ENCODE peak calls at places on chromosome 7, in six cellular contexts. One of them, this sample, is unnamed.

GRCh38 chr7:80324032-80324431 is 187.8 kb downstream of the GNAT3 start:
- DNase-seq in tibial nerve: no peak
- DNase-seq in heart right ventricle: no peak
- DNase-seq in stomach: no peak
- DNase-seq in MM.1S: no peak
- DNase-seq in fibroblast of the aortic adventitia: peak
- DNase-seq in this sample: peak

GRCh38 chr7:3218561-3219225 is 82.4 kb upstream of the SDK1 start:
- DNase-seq in fibroblast of the aortic adventitia: peak
- DNase-seq in heart right ventricle: no peak
- DNase-seq in stomach: no peak
- DNase-seq in MM.1S: no peak
- DNase-seq in tibial nerve: no peak
- DNase-seq in this sample: no peak

GRCh38 chr7:21967500-21968099 is 21.9 kb upstream of the CDCA7L start:
- DNase-seq in heart right ventricle: no peak
- DNase-seq in stomach: no peak
- DNase-seq in MM.1S: no peak
- DNase-seq in tibial nerve: no peak
- DNase-seq in fibroblast of the aortic adventitia: no peak
- DNase-seq in this sample: peak

GRCh38 chr7:20330176-20330796 is 414 bp upstream of the ITGB8 start:
- DNase-seq in fibroblast of the aortic adventitia: peak
- DNase-seq in MM.1S: peak
- DNase-seq in heart right ventricle: peak
- DNase-seq in stomach: peak
- DNase-seq in tibial nerve: peak
- DNase-seq in this sample: peak

GRCh38 chr7:79787623-79788022 is 334.2 kb upstream of the MAGI2 start:
- DNase-seq in heart right ventricle: no peak
- DNase-seq in tibial nerve: no peak
- DNase-seq in fibroblast of the aortic adventitia: peak
- DNase-seq in MM.1S: no peak
- DNase-seq in stomach: no peak
- DNase-seq in this sample: peak

GRCh38 chr7:18177815-18178660 is 150.4 kb upstream of the PRPS1L1 start:
- DNase-seq in stomach: peak
- DNase-seq in fibroblast of the aortic adventitia: peak
- DNase-seq in heart right ventricle: no peak
- DNase-seq in MM.1S: peak
- DNase-seq in tibial nerve: no peak
- DNase-seq in this sample: peak

GRCh38 chr7:128902761-128903585 is 7.5 kb downstream of the KCP start:
- DNase-seq in heart right ventricle: no peak
- DNase-seq in MM.1S: no peak
- DNase-seq in tibial nerve: no peak
- DNase-seq in fibroblast of the aortic adventitia: no peak
- DNase-seq in stomach: peak
- DNase-seq in this sample: peak

GRCh38 chr7:138649506-138649905 is 51.7 kb downstream of the SVOPL start:
- DNase-seq in MM.1S: no peak
- DNase-seq in tibial nerve: no peak
- DNase-seq in heart right ventricle: no peak
- DNase-seq in fibroblast of the aortic adventitia: no peak
- DNase-seq in stomach: no peak
- DNase-seq in this sample: no peak

GRCh38 chr7:726854-727103 is 280 bp downstream of the DNAAF5 start:
- DNase-seq in tibial nerve: no peak
- DNase-seq in stomach: no peak
- DNase-seq in heart right ventricle: no peak
- DNase-seq in fibroblast of the aortic adventitia: no peak
- DNase-seq in MM.1S: peak
- DNase-seq in this sample: no peak

GRCh38 chr7:120984406-120984805 is 4.1 kb upstream of the CPED1 start:
- DNase-seq in fibroblast of the aortic adventitia: no peak
- DNase-seq in heart right ventricle: no peak
- DNase-seq in tibial nerve: no peak
- DNase-seq in stomach: no peak
- DNase-seq in MM.1S: no peak
- DNase-seq in this sample: no peak

GRCh38 chr7:157466473-157467261 is 129.9 kb downstream of the DNAJB6 start:
- DNase-seq in fibroblast of the aortic adventitia: no peak
- DNase-seq in MM.1S: no peak
- DNase-seq in tibial nerve: no peak
- DNase-seq in stomach: peak
- DNase-seq in heart right ventricle: no peak
- DNase-seq in this sample: no peak

GRCh38 chr7:142313528-142313927 is 55.7 kb upstream of the PRSS58 start:
- DNase-seq in heart right ventricle: no peak
- DNase-seq in stomach: no peak
- DNase-seq in tibial nerve: no peak
- DNase-seq in fibroblast of the aortic adventitia: no peak
- DNase-seq in MM.1S: no peak
- DNase-seq in this sample: no peak

GRCh38 chr7:155383756-155384491 is 74.0 kb upstream of the EN2 start:
- DNase-seq in tibial nerve: no peak
- DNase-seq in fibroblast of the aortic adventitia: no peak
- DNase-seq in heart right ventricle: no peak
- DNase-seq in MM.1S: no peak
- DNase-seq in stomach: no peak
- DNase-seq in this sample: no peak

GRCh38 chr7:157513162-157513621 is 176.4 kb downstream of the DNAJB6 start:
- DNase-seq in MM.1S: no peak
- DNase-seq in tibial nerve: no peak
- DNase-seq in stomach: no peak
- DNase-seq in fibroblast of the aortic adventitia: no peak
- DNase-seq in heart right ventricle: no peak
- DNase-seq in this sample: no peak

DNA sequence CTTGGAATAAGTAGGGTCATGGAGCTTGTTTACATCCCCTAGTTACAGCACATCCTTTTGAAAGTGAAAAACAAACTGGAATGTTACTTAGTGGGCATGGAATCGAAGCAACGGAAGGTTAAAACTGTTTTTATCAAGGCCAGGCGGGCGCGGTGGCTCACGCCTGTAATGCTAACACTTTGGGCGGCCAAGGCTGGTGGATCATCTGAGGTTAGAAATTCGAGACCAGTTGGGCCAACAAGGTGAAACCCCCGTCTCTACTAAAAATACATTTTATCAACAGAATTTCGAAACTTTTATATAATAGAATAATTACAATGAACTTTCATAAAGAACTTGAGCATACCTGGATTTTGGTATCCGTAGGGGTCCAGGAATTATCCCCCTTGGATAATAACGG is 1.1 kb upstream of the TMED4 start:
- DNase-seq in fibroblast of the aortic adventitia: no peak
- DNase-seq in tibial nerve: no peak
- DNase-seq in heart right ventricle: no peak
- DNase-seq in stomach: no peak
- DNase-seq in MM.1S: no peak
- DNase-seq in this sample: no peak
- H3K4me3 ChIP-seq in fibroblast of the aortic adventitia: peak
- H3K4me3 ChIP-seq in tibial nerve: peak
- H3K4me3 ChIP-seq in heart right ventricle: peak
- H3K4me3 ChIP-seq in stomach: peak
- H3K4me3 ChIP-seq in MM.1S: peak
- H3K4me3 ChIP-seq in this sample: peak

GRCh38 chr7:158646766-158647474 is 57.7 kb downstream of the NCAPG2 start:
- DNase-seq in heart right ventricle: no peak
- DNase-seq in tibial nerve: no peak
- DNase-seq in stomach: no peak
- DNase-seq in MM.1S: peak
- DNase-seq in fibroblast of the aortic adventitia: no peak
- DNase-seq in this sample: no peak
- TF ChIP-seq CTCF in heart right ventricle: peak
- TF ChIP-seq CTCF in tibial nerve: no peak
- TF ChIP-seq CTCF in stomach: no peak
- TF ChIP-seq CTCF in MM.1S: peak
- TF ChIP-seq CTCF in fibroblast of the aortic adventitia: peak
- TF ChIP-seq CTCF in this sample: peak

GRCh38 chr7:91826377-91826776 is 54.1 kb downstream of the MTERF1 start:
- DNase-seq in stomach: no peak
- DNase-seq in tibial nerve: no peak
- DNase-seq in MM.1S: no peak
- DNase-seq in heart right ventricle: no peak
- DNase-seq in fibroblast of the aortic adventitia: peak
- DNase-seq in this sample: no peak
- H3K4me3 ChIP-seq in stomach: no peak
- H3K4me3 ChIP-seq in tibial nerve: no peak
- H3K4me3 ChIP-seq in MM.1S: no peak
- H3K4me3 ChIP-seq in heart right ventricle: no peak
- H3K4me3 ChIP-seq in fibroblast of the aortic adventitia: no peak
- H3K4me3 ChIP-seq in this sample: no peak

DNA sequence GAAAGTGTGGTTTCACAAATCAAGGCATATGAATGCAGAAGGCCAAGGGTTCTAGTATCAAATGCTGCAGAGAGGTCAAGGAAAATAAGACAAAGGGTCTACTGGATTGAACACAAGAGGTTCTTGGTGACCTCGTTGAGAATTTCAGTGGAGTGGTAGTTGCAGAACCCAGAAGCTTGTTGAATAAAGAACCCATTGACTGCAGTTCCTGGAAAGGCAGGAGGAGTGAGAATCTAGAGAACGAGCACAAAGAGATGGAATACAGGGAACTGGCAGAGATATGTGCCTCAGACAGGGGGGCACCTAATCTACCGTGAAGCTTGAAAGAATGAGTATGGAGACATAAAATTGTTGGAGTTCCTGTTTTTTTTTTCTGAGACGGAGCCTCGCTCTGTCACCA is 3.5 kb upstream of the SEPTIN7 start:
- DNase-seq in MM.1S: no peak
- DNase-seq in stomach: no peak
- DNase-seq in fibroblast of the aortic adventitia: no peak
- DNase-seq in tibial nerve: no peak
- DNase-seq in heart right ventricle: no peak
- DNase-seq in this sample: no peak
- TF ChIP-seq CTCF in MM.1S: no peak
- TF ChIP-seq CTCF in stomach: no peak
- TF ChIP-seq CTCF in fibroblast of the aortic adventitia: no peak
- TF ChIP-seq CTCF in tibial nerve: no peak
- TF ChIP-seq CTCF in heart right ventricle: no peak
- TF ChIP-seq CTCF in this sample: no peak

GRCh38 chr7:123747620-123748141 is 1.1 kb downstream of the WASL start:
- DNase-seq in fibroblast of the aortic adventitia: peak
- DNase-seq in MM.1S: peak
- DNase-seq in heart right ventricle: peak
- DNase-seq in tibial nerve: peak
- DNase-seq in stomach: peak
- DNase-seq in this sample: peak

GRCh38 chr7:123745437-123745836 is 3.4 kb downstream of the WASL start:
- DNase-seq in fibroblast of the aortic adventitia: no peak
- DNase-seq in stomach: no peak
- DNase-seq in heart right ventricle: no peak
- DNase-seq in MM.1S: no peak
- DNase-seq in tibial nerve: no peak
- DNase-seq in this sample: no peak

GRCh38 chr7:123744416-123744815 is 4.4 kb downstream of the WASL start:
- DNase-seq in stomach: no peak
- DNase-seq in heart right ventricle: no peak
- DNase-seq in tibial nerve: no peak
- DNase-seq in MM.1S: no peak
- DNase-seq in fibroblast of the aortic adventitia: no peak
- DNase-seq in this sample: no peak

GRCh38 chr7:123747089-123747488 is 1.7 kb downstream of the WASL start:
- DNase-seq in fibroblast of the aortic adventitia: peak
- DNase-seq in heart right ventricle: no peak
- DNase-seq in tibial nerve: no peak
- DNase-seq in stomach: no peak
- DNase-seq in MM.1S: peak
- DNase-seq in this sample: no peak

DNA sequence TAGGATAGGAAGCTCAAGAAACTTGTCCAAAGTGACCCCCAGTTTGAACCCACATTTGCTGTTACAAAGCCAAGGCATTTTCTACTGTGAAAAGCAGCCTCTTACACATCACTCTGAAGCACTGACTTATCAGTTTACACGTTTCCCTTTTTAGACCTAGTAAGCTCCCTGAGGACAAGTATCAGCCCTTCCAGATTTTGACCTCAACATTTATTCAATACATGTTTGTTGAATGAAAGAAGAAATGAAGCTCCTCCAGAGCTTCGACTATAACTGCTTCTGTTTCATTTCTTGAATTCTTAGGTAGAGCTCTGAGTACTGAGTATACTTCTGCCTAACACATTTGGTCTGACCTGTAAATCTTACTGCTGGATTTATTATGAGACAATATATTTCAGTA is 2.7 kb downstream of the WASL start:
- DNase-seq in MM.1S: no peak
- DNase-seq in heart right ventricle: no peak
- DNase-seq in fibroblast of the aortic adventitia: peak
- DNase-seq in tibial nerve: no peak
- DNase-seq in stomach: no peak
- DNase-seq in this sample: peak
- H3K4me3 ChIP-seq in MM.1S: no peak
- H3K4me3 ChIP-seq in heart right ventricle: peak
- H3K4me3 ChIP-seq in fibroblast of the aortic adventitia: no peak
- H3K4me3 ChIP-seq in tibial nerve: no peak
- H3K4me3 ChIP-seq in stomach: no peak
- H3K4me3 ChIP-seq in this sample: no peak

DNA sequence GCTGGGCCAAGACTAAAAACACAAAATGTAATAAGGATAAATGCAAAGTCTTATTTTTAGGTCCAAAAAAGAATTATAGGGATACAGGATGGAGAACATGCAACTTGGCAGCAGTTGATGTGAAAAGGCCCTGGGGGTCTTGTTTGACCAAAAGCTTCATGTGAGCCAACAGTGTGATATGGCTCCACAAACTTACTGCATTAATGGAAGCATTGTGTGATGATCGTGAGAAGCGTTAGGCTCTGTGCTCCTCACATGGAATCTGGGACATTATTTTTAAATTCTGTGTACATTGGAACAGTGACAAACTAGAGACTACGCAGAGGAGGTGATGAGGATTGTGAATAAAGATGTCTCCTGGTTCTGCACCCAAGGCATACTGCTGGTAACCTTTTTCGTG is 39.1 kb upstream of the CALD1 start:
- DNase-seq in MM.1S: no peak
- DNase-seq in heart right ventricle: no peak
- DNase-seq in fibroblast of the aortic adventitia: no peak
- DNase-seq in stomach: no peak
- DNase-seq in tibial nerve: no peak
- DNase-seq in this sample: no peak
- TF ChIP-seq CTCF in MM.1S: no peak
- TF ChIP-seq CTCF in heart right ventricle: no peak
- TF ChIP-seq CTCF in fibroblast of the aortic adventitia: no peak
- TF ChIP-seq CTCF in stomach: no peak
- TF ChIP-seq CTCF in tibial nerve: no peak
- TF ChIP-seq CTCF in this sample: no peak

DNA sequence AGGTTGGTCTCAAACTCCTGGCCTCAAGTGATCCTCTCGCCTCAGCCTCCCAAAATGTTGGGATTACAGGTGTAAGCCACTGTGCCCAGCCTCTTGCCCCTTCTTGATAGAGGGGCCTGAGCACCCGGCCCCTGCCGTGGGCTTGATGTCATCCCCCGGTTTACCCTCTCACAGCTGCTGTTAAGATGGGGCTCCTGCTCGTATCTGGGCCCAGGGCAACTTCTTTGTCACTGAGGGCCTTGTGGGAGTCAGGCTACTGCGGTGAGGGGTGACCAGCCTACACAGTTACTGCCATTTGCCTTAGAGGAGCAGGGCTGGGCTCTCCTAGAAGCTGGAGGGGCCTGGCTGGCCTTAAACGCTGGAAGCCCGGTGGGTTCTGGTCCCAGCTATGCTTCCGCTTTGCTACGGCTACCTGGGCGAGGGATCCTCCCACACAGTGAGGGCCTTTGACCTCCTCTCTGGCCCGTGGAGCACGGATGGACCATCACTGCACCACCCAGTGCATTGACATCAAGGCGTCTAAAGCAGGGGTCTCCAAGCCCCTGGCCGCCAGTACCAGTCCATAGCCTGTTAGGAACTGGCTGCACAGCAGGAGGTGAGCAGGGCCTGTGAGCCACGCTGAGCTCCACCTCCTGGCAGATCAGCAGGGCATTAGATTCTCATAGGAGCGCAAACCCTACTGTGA is 1.1 kb upstream of the TMEM130 start:
- DNase-seq in tibial nerve: no peak
- DNase-seq in MM.1S: no peak
- DNase-seq in heart right ventricle: no peak
- DNase-seq in fibroblast of the aortic adventitia: no peak
- DNase-seq in stomach: no peak
- DNase-seq in this sample: no peak
- H3K4me3 ChIP-seq in tibial nerve: no peak
- H3K4me3 ChIP-seq in MM.1S: no peak
- H3K4me3 ChIP-seq in heart right ventricle: peak
- H3K4me3 ChIP-seq in fibroblast of the aortic adventitia: no peak
- H3K4me3 ChIP-seq in stomach: no peak
- H3K4me3 ChIP-seq in this sample: no peak

This sample was measured in cardiac fibroblast.